ENCODE peak calls at places on chromosomes 4 and X, in six cellular contexts. C is WTC11, S is GM12878, L is H1, O is K562, R is HepG2. U is an unnamed sample.

GRCh38 chr4:157271166-157271869 is 50.8 kb downstream of the GRIA2 start:
- DNase-seq in C (no peak), S (no peak), L (no peak), O (no peak), R (no peak), U (no peak)

GRCh38 chr4:180084561-180084960 is 2158.6 kb upstream of the TENM3 start:
- DNase-seq in C (no peak), S (no peak), L (no peak), O (no peak), R (no peak), U (no peak)

GRCh38 chr4:178174756-178175155 is 732.5 kb upstream of the AGA start:
- DNase-seq in C (no peak), S (no peak), L (no peak), O (no peak), R (no peak), U (no peak)

GRCh38 chrX:40085086-40085551 is 12.6 kb downstream of the BCOR start:
- DNase-seq in C (no peak), S (no peak), L (no peak), O (no peak), R (no peak), U (no peak)

GRCh38 chr4:3422241-3422801 is 19.4 kb upstream of the HGFAC start:
- DNase-seq in C (no peak), S (no peak), L (no peak), O (no peak), R (no peak), U (no peak)

GRCh38 chr4:48909697-48910096 is 3.1 kb upstream of the OCIAD2 start:
- DNase-seq in C (no peak), S (no peak), L (no peak), O (no peak), R (no peak), U (peak)

GRCh38 chr4:99949999-99950912 is at the start of gene H2AZ1:
- DNase-seq in C (peak), S (peak), L (peak), O (peak), R (peak), U (peak)

GRCh38 chr4:96603635-96604034 is 763.7 kb downstream of the PDHA2 start:
- DNase-seq in C (no peak), S (no peak), L (no peak), O (no peak), R (no peak), U (no peak)

GRCh38 chr4:114694770-114695169 is 96.2 kb downstream of the UGT8 start:
- DNase-seq in C (no peak), S (peak), L (no peak), O (peak), R (peak), U (peak)

GRCh38 chr4:164803702-164804101 is 49.8 kb downstream of the SMIM31 start:
- DNase-seq in C (no peak), S (no peak), L (no peak), O (no peak), R (no peak), U (no peak)

GRCh38 chr4:5785806-5786680 is 75.0 kb downstream of the EVC start:
- DNase-seq in C (no peak), S (no peak), L (no peak), O (no peak), R (no peak), U (no peak)

GRCh38 chrX:35787867-35788266 is 10.3 kb upstream of the MAGEB16 start:
- DNase-seq in C (no peak), S (no peak), L (no peak), O (no peak), R (no peak), U (no peak)

GRCh38 chr4:111213520-111213919 is 590.6 kb upstream of the PITX2 start:
- DNase-seq in C (no peak), S (no peak), L (no peak), O (no peak), R (peak), U (no peak)

GRCh38 chr4:124641715-124642380 is 70.7 kb downstream of the ANKRD50 start:
- DNase-seq in C (no peak), S (no peak), L (no peak), O (no peak), R (no peak), U (peak)

GRCh38 chrX:69539437-69539836 is 35.3 kb downstream of the NALF2 start:
- DNase-seq in C (no peak), S (no peak), L (no peak), O (no peak), R (no peak), U (no peak)

GRCh38 chrX:49199906-49200771 is at the start of gene SYP:
- DNase-seq in C (peak), S (no peak), L (peak), O (peak), R (peak), U (peak)

GRCh38 chr4:168421671-168422070 is 58.6 kb downstream of the DDX60L start:
- DNase-seq in C (no peak), S (no peak), L (no peak), O (peak), R (no peak), U (peak)

GRCh38 chrX:88072339-88073030 is 554.9 kb downstream of the KLHL4 start:
- DNase-seq in C (no peak), S (no peak), L (no peak), O (no peak), R (no peak), U (no peak)

GRCh38 chr4:37812713-37813112 is 13.8 kb upstream of the PGM2 start:
- DNase-seq in C (no peak), S (no peak), L (no peak), O (no peak), R (no peak), U (no peak)

GRCh38 chr4:77269505-77269904 is 112.5 kb downstream of the CCNG2 start:
- DNase-seq in C (no peak), S (no peak), L (no peak), O (no peak), R (no peak), U (no peak)

GRCh38 chr4:18754180-18754579 is 732.6 kb upstream of the LCORL start:
- DNase-seq in C (no peak), S (no peak), L (no peak), O (no peak), R (no peak), U (no peak)

GRCh38 chr4:187077749-187078148 is 354.1 kb upstream of the FAT1 start:
- DNase-seq in C (no peak), S (no peak), L (no peak), O (no peak), R (no peak), U (no peak)

GRCh38 chrX:74382613-74383012 is 38.7 kb upstream of the SLC16A2 start:
- DNase-seq in C (peak), S (peak), L (peak), O (peak), R (peak), U (peak)

GRCh38 chrX:31179203-31179602 is 107.4 kb upstream of the FTHL17 start:
- DNase-seq in C (no peak), S (peak), L (no peak), O (no peak), R (no peak), U (no peak)

GRCh38 chrX:24466025-24466424 is 939 bp downstream of the PDK3 start:
- DNase-seq in C (no peak), S (no peak), L (no peak), O (no peak), R (no peak), U (no peak)

GRCh38 chrX:83008415-83008814 is 499.7 kb upstream of the POU3F4 start:
- DNase-seq in C (no peak), S (no peak), L (no peak), O (peak), R (no peak), U (no peak)

GRCh38 chrX:143873343-143873742 is 10.5 kb upstream of the UBE2NL start:
- DNase-seq in C (no peak), S (no peak), L (no peak), O (no peak), R (no peak), U (no peak)

GRCh38 chr4:3134201-3134600 is 59.7 kb downstream of the HTT start:
- DNase-seq in C (no peak), S (no peak), L (no peak), O (no peak), R (no peak), U (no peak)

GRCh38 chr4:110533940-110534339 is 58.0 kb downstream of the ENPEP start:
- DNase-seq in C (no peak), S (no peak), L (no peak), O (no peak), R (peak), U (peak)

GRCh38 chrX:25083661-25084060 is 67.9 kb upstream of the ARX start:
- DNase-seq in C (no peak), S (no peak), L (no peak), O (no peak), R (no peak), U (no peak)

GRCh38 chrX:11380187-11380586 is 87.0 kb downstream of the AMELX start:
- DNase-seq in C (no peak), S (no peak), L (no peak), O (no peak), R (no peak), U (no peak)

GRCh38 chrX:41671082-41671481 is 17.7 kb upstream of the GPR34 start:
- DNase-seq in C (no peak), S (no peak), L (no peak), O (no peak), R (no peak), U (no peak)

GRCh38 chrX:85243761-85244410 is at the start of the genes SATL1 and ZNF711:
- DNase-seq in C (peak), S (no peak), L (peak), O (peak), R (peak), U (peak)

GRCh38 chr4:140252742-140253555 is 99.0 kb upstream of the MAML3 start:
- DNase-seq in C (peak), S (no peak), L (peak), O (peak), R (no peak), U (peak)

GRCh38 chrX:11663875-11664210 is 1.9 kb downstream of the ARHGAP6 start:
- DNase-seq in C (peak), S (no peak), L (no peak), O (no peak), R (no peak), U (no peak)

GRCh38 chrX:68720851-68721250 is 73.4 kb downstream of the STARD8 start:
- DNase-seq in C (no peak), S (no peak), L (no peak), O (no peak), R (no peak), U (no peak)

GRCh38 chrX:136694491-136695087 is 46.6 kb downstream of the CD40LG start:
- DNase-seq in C (no peak), S (no peak), L (peak), O (peak), R (peak), U (peak)

DNA sequence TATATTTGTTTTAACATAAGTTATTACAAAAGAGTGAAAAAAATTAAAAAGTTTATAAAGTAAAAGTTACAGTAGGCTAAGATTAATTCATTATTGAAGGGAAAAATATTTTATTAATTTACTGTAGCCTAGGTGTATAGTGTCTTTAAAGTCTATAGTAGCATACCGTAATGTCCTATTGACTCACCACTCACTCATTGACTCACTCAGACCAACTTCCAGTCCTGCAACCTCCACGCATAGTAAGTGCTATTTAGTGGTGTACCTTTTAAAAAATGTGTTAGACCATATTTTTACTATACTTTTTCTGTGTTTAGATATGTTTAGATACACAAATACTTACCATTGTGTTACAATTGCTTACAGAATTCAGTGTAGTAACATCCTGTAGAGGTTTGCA is 841.1 kb downstream of the CENPC start:
- DNase-seq in C (no peak), S (no peak), L (no peak), O (no peak), R (no peak), U (no peak)
- TF ChIP-seq ATF3 in C (no peak), S (no peak), L (no peak), O (no peak), R (no peak), U (no peak)

DNA sequence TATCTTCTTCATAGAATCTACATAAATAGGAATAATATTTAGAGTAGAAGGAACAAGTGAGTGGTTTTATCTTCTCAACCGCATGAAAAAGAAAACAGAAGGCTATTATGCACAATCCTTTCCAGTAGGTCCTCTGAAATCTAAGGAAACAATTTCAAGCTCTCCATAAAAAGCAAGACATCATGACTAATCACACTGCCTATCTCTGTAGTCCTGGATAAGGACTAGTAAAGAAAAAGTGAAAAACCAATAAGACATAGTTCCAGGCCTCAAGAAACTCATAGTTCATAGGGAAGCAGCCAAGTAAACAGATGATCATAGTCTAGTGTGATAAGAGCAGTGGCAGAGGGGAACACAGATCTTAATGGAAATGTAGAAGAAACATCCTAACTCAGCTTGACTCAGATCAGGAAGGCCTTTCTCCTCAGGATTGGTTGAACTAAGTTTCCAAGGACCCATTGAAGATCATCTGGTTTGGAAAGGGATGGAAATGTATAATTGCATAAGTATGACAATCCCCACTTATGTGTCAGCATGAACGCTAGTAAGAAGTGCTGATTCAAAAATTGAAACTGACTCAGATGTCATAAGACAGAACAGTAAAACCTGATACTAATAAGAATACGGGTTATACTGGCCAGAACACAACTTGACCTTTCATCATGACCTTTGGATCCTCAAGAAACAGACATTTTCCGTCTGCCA is 155.3 kb downstream of the GRIA3 start:
- DNase-seq in C (no peak), S (no peak), L (no peak), O (no peak), R (no peak), U (no peak)
- TF ChIP-seq ATF3 in C (no peak), S (no peak), L (no peak), O (no peak), R (no peak), U (no peak)

DNA sequence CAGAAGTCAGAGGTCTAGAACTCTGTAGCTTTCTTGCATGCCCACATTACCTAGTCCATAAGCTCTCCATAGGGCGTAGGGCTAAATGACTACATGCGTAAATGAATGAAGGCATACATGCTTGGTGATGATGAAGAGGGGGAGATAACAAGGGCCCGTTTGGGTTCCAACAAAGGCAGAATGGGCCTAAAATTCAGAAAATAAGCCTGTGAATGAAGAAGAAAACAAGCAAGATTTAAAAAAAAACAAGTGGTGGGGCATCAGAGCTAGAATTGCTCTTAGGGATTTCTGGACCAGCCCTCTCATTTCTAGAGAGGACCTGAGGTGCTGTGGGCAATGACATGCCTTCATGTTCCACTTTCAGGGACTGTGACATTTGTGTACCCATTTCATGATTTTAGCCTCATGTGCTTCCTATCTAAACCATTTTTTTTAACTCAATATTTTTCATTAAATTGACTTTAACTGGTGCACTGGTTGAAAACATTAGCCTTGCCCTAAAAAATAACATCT is 12.1 kb downstream of the GPRIN3 start:
- DNase-seq in C (no peak), S (no peak), L (no peak), O (no peak), R (no peak), U (no peak)
- TF ChIP-seq ATF3 in C (no peak), S (no peak), L (no peak), O (no peak), R (no peak), U (no peak)

DNA sequence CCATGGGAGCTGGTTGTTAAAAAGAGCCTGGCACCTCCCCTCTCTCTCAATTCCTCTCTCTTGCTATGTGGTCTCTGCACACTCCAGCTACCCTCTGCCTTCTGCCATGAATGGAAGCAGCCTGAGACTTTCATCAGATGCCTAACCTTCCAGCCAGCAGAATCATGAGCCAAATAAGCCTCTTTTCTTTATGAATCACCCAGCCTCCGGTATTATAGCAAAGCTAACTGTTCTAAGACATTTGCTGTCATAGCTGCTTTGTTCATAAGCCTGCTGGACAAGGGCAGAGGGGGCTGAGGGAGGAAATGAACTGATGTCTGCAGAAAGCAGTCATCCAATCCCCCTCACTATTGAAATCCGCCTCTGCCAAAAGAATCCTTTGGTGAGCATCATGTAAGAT is 196.7 kb downstream of the ZNF330 start:
- DNase-seq in C (no peak), S (no peak), L (no peak), O (no peak), R (no peak), U (no peak)
- TF ChIP-seq ATF3 in C (no peak), S (no peak), L (no peak), O (no peak), R (no peak), U (no peak)

GRCh38 chr4:80986021-80986420 is 44.5 kb upstream of the BMP3 start:
- DNase-seq in C (no peak), S (no peak), L (no peak), O (no peak), R (no peak), U (no peak)

GRCh38 chr4:80990851-80991250 is 39.7 kb upstream of the BMP3 start:
- DNase-seq in C (peak), S (no peak), L (no peak), O (no peak), R (no peak), U (no peak)

GRCh38 chr4:80989921-80990544 is 40.5 kb upstream of the BMP3 start:
- DNase-seq in C (no peak), S (peak), L (peak), O (peak), R (peak), U (peak)
- TF ChIP-seq ATF3 in C (no peak), S (no peak), L (no peak), O (no peak), R (no peak), U (no peak)

GRCh38 chr4:101332424-101332823 is 14.9 kb downstream of the PPP3CA start:
- DNase-seq in C (no peak), S (no peak), L (no peak), O (no peak), R (no peak), U (no peak)

GRCh38 chr4:101339332-101339731 is 8.0 kb downstream of the PPP3CA start:
- DNase-seq in C (no peak), S (no peak), L (no peak), O (no peak), R (no peak), U (no peak)

GRCh38 chr4:101334963-101335572 is 12.3 kb downstream of the PPP3CA start:
- DNase-seq in C (no peak), S (no peak), L (no peak), O (no peak), R (no peak), U (no peak)

GRCh38 chr4:101337688-101338087 is 9.6 kb downstream of the PPP3CA start:
- DNase-seq in C (no peak), S (no peak), L (no peak), O (no peak), R (no peak), U (no peak)
- TF ChIP-seq ATF3 in C (no peak), S (no peak), L (no peak), O (no peak), R (no peak), U (no peak)

GRCh38 chr4:118814901-118815300 is 21.0 kb downstream of the SEC24D start:
- DNase-seq in C (no peak), S (no peak), L (no peak), O (no peak), R (no peak), U (no peak)

GRCh38 chr4:118814054-118814453 is 21.9 kb downstream of the SEC24D start:
- DNase-seq in C (no peak), S (no peak), L (no peak), O (no peak), R (no peak), U (no peak)

GRCh38 chr4:118813561-118813960 is 22.4 kb downstream of the SEC24D start:
- DNase-seq in C (no peak), S (no peak), L (no peak), O (no peak), R (no peak), U (no peak)

GRCh38 chr4:118817178-118817930 is 18.6 kb downstream of the SEC24D start:
- DNase-seq in C (no peak), S (no peak), L (no peak), O (no peak), R (no peak), U (no peak)

DNA sequence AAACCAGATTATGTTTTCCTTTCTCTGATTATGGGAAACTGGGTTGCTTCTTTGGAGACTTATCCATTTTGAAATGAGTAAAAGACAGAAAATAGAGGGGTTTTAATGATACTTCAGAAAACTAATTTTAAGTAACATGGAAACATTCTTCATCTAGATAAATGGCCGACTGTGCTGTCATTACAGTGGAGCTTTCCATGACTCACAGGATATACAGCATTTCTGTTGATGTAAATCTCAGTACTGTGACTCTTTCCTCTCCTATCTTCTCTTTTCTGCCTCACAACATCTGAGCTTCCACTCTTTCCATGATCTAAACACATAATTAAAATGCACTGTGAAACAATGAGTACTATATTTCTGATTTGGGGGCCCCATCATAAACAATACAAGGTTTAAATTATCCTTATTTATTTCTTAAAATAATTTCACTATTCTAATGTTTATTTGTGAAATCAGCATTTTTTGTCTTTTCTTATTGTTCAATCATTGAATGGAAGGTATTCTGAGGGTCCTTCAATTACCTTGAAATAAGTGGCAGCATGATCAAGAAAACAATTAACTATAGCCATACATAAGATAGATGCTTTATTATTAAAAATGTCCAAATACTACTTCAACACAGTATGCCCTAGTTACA is 19.3 kb downstream of the SEC24D start:
- DNase-seq in C (no peak), S (no peak), L (no peak), O (no peak), R (no peak), U (no peak)
- TF ChIP-seq ATF3 in C (no peak), S (no peak), L (no peak), O (peak), R (no peak), U (no peak)

GRCh38 chrX:152588206-152588605 is 49.5 kb upstream of the GABRQ start:
- DNase-seq in C (no peak), S (no peak), L (no peak), O (no peak), R (no peak), U (no peak)
- TF ChIP-seq ATF3 in C (no peak), S (no peak), L (no peak), O (no peak), R (no peak), U (no peak)